ENCODE peak calls at places on chromosomes 2 and 18, in eight cellular contexts. E is PC-3, K is psoas muscle, L is breast epithelium, U is tibial artery, T is GM23338, H is endothelial cell of umbilical vein, F is HCT116. C is an unnamed sample. For H3K4me1, the result is how much of the 10 kb centered on the place peaks cover.

GRCh38 chr2:149743842-149744468 is 156.4 kb upstream of the MMADHC start:
- DNase-seq in E (peak), K (no peak), L (no peak), U (no peak), T (no peak), H (no peak), F (no peak), C (no peak)

GRCh38 chr18:25077933-25078707 is 273.8 kb downstream of the ZNF521 start:
- DNase-seq in E (no peak), K (no peak), L (no peak), U (no peak), T (no peak), H (no peak), F (no peak), C (no peak)

GRCh38 chr2:26884486-26884885 is 36.6 kb downstream of the DPYSL5 start:
- DNase-seq in E (no peak), K (no peak), L (no peak), U (no peak), T (no peak), H (no peak), F (no peak), C (no peak)

GRCh38 chr2:74181739-74182138 is 3.1 kb upstream of the MOB1A start:
- DNase-seq in E (no peak), K (no peak), L (no peak), U (peak), T (no peak), H (no peak), F (no peak), C (no peak)

GRCh38 chr18:3612315-3612714 is 162.3 kb downstream of the TGIF1 start:
- DNase-seq in E (no peak), K (no peak), L (no peak), U (no peak), T (no peak), H (no peak), F (no peak), C (peak)

GRCh38 chr2:169480079-169480465 is 778 bp downstream of the BBS5 start:
- DNase-seq in E (peak), K (no peak), L (no peak), U (no peak), T (no peak), H (no peak), F (no peak), C (no peak)

GRCh38 chr2:54859997-54860701 is 136.7 kb downstream of the EML6 start:
- DNase-seq in E (peak), K (no peak), L (no peak), U (no peak), T (no peak), H (no peak), F (no peak), C (no peak)

GRCh38 chr2:238938460-238939055 is 90.7 kb downstream of the TWIST2 start:
- DNase-seq in E (no peak), K (peak), L (peak), U (peak), T (no peak), H (no peak), F (no peak), C (peak)

GRCh38 chr2:207330912-207331311 is 165.2 kb upstream of the KLF7 start:
- DNase-seq in E (peak), K (no peak), L (no peak), U (peak), T (no peak), H (peak), F (peak), C (no peak)

GRCh38 chr18:45521777-45522176 is 93.5 kb upstream of the SLC14A2 start:
- DNase-seq in E (no peak), K (no peak), L (no peak), U (peak), T (no peak), H (no peak), F (no peak), C (no peak)

GRCh38 chr2:206379321-206379720 is 64.0 kb upstream of the ADAM23 start:
- DNase-seq in E (no peak), K (no peak), L (no peak), U (no peak), T (no peak), H (no peak), F (no peak), C (no peak)

GRCh38 chr2:1651131-1652066 is 92.9 kb downstream of the PXDN start:
- DNase-seq in E (no peak), K (no peak), L (no peak), U (no peak), T (no peak), H (peak), F (no peak), C (no peak)

GRCh38 chr2:68824831-68825230 is 46.4 kb downstream of the BMP10 start:
- DNase-seq in E (peak), K (no peak), L (no peak), U (no peak), T (no peak), H (no peak), F (no peak), C (no peak)

GRCh38 chr2:134446431-134447091 is 192.7 kb downstream of the MGAT5 start:
- DNase-seq in E (peak), K (no peak), L (no peak), U (no peak), T (no peak), H (peak), F (no peak), C (no peak)

GRCh38 chr2:171972329-171972982 is 27.3 kb upstream of the METAP1D start:
- DNase-seq in E (no peak), K (no peak), L (no peak), U (no peak), T (no peak), H (peak), F (no peak), C (no peak)

GRCh38 chr18:24763765-24764548 is 303.5 kb downstream of the HRH4 start:
- DNase-seq in E (peak), K (no peak), L (peak), U (peak), T (no peak), H (no peak), F (no peak), C (no peak)

GRCh38 chr2:32946314-32947075 is at the start of gene LTBP1:
- DNase-seq in E (peak), K (peak), L (peak), U (peak), T (peak), H (peak), F (peak), C (no peak)

GRCh38 chr2:233905945-233906344 is 11.2 kb upstream of the TRPM8 start:
- DNase-seq in E (no peak), K (no peak), L (no peak), U (no peak), T (no peak), H (no peak), F (no peak), C (no peak)

GRCh38 chr2:12321886-12322285 is 394.9 kb upstream of the TRIB2 start:
- DNase-seq in E (no peak), K (no peak), L (no peak), U (no peak), T (no peak), H (no peak), F (no peak), C (no peak)

GRCh38 chr18:48838921-48839818 is 111.6 kb downstream of the SMAD7 start:
- DNase-seq in E (peak), K (peak), L (no peak), U (no peak), T (no peak), H (no peak), F (no peak), C (no peak)

GRCh38 chr2:12320027-12320734 is 396.6 kb upstream of the TRIB2 start:
- DNase-seq in E (no peak), K (no peak), L (no peak), U (peak), T (no peak), H (no peak), F (no peak), C (no peak)

GRCh38 chr2:157792345-157793052 is 83.6 kb downstream of the ACVR1 start:
- DNase-seq in E (peak), K (no peak), L (no peak), U (no peak), T (no peak), H (peak), F (no peak), C (no peak)

GRCh38 chr2:68925298-68925885 is 27.3 kb downstream of the GKN2 start:
- DNase-seq in E (peak), K (no peak), L (peak), U (no peak), T (peak), H (peak), F (peak), C (no peak)

GRCh38 chr2:248724-249123 is 15.1 kb downstream of the SH3YL1 start:
- DNase-seq in E (no peak), K (no peak), L (no peak), U (no peak), T (no peak), H (no peak), F (no peak), C (no peak)

GRCh38 chr2:10404324-10405143 is 43.6 kb downstream of the ODC1 start:
- DNase-seq in E (no peak), K (no peak), L (peak), U (no peak), T (no peak), H (no peak), F (no peak), C (no peak)
- H3K4me1 ChIP-seq in E (half or more), K (half or more), L (under half), U (under half), T (under half), H (half or more), F (half or more), C (half or more)

DNA sequence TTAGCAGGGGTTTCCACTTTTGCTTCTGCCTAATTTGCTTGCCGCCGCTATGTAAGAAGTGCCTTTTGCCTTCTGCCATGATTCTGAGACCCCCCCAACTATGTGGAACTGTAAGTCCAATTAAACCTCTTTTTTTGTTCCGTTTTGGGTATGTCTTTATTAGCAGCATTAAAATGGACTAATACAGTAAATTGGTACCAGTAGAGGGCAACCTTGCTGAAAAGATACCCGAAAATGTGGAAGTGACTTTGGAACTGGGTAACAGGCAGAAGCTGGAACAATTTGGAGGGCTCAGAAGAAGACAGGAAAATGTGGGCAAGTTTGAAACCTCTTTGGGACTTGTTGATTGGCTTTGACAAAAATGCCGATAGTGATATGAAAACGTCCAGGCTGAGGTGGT is 216.1 kb upstream of the FSIP2 start:
- DNase-seq in E (peak), K (no peak), L (no peak), U (no peak), T (peak), H (no peak), F (no peak), C (no peak)
- TF ChIP-seq CTCF in E (peak), K (no peak), L (no peak), U (no peak), T (peak), H (no peak), F (peak), C (no peak)

DNA sequence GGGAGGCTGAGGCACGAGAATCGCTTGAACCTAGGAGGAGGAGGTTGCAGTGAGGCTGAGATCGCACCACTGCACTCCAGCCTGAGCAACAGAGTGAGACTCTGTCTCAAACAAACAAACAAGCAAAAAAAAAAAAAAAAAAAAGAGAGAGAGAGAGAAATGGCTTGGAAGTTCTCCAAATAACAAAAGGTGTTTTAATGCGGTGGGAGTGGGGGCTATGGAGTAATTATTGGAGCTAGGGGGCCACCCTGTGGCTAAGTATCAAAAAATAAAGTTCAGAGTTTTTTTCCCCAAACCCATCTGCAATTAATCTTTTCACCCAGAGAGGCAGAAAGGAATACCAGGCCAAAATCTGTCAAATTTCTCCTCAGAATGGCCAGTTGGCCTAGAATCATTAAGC is 23.0 kb upstream of the CEP68 start:
- DNase-seq in E (peak), K (no peak), L (no peak), U (no peak), T (no peak), H (peak), F (no peak), C (no peak)
- H3K4me1 ChIP-seq in E (under half), K (under half), L (under half), U (under half), T (under half), H (under half), F (under half), C (under half)

GRCh38 chr2:20422679-20423271 is 24.1 kb upstream of the RHOB start:
- DNase-seq in E (no peak), K (no peak), L (no peak), U (no peak), T (peak), H (no peak), F (no peak), C (no peak)
- TF ChIP-seq CTCF in E (peak), K (peak), L (no peak), U (no peak), T (peak), H (no peak), F (peak), C (no peak)

GRCh38 chr2:240989451-240990265 is 8.8 kb upstream of the SNED1 start:
- DNase-seq in E (peak), K (peak), L (no peak), U (peak), T (peak), H (peak), F (peak), C (peak)
- H3K4me1 ChIP-seq in E (under half), K (under half), L (under half), U (under half), T (under half), H (under half), F (under half), C (half or more)

GRCh38 chr2:66498597-66498910 is 63.6 kb downstream of the MEIS1 start:
- DNase-seq in E (no peak), K (no peak), L (no peak), U (no peak), T (peak), H (no peak), F (no peak), C (no peak)

GRCh38 chr2:66496680-66497420 is 61.9 kb downstream of the MEIS1 start:
- DNase-seq in E (no peak), K (no peak), L (no peak), U (no peak), T (no peak), H (no peak), F (no peak), C (no peak)

GRCh38 chr2:66494708-66495107 is 59.8 kb downstream of the MEIS1 start:
- DNase-seq in E (peak), K (peak), L (peak), U (peak), T (no peak), H (no peak), F (no peak), C (no peak)

GRCh38 chr2:66497706-66498596 is 63.0 kb downstream of the MEIS1 start:
- DNase-seq in E (no peak), K (no peak), L (no peak), U (no peak), T (no peak), H (no peak), F (no peak), C (no peak)

GRCh38 chr2:66495788-66496640 is 61.1 kb downstream of the MEIS1 start:
- DNase-seq in E (peak), K (peak), L (peak), U (peak), T (peak), H (peak), F (no peak), C (peak)
- TF ChIP-seq CTCF in E (peak), K (no peak), L (peak), U (peak), T (peak), H (no peak), F (no peak), C (no peak)

GRCh38 chr2:161166538-161167409 is 6.5 kb downstream of the TANK start:
- DNase-seq in E (peak), K (no peak), L (no peak), U (no peak), T (no peak), H (no peak), F (peak), C (no peak)

GRCh38 chr2:161170377-161170776 is 10.1 kb downstream of the TANK start:
- DNase-seq in E (peak), K (no peak), L (no peak), U (no peak), T (no peak), H (no peak), F (no peak), C (no peak)

GRCh38 chr2:161170917-161171594 is 10.8 kb downstream of the TANK start:
- DNase-seq in E (no peak), K (no peak), L (no peak), U (no peak), T (no peak), H (no peak), F (no peak), C (no peak)

GRCh38 chr2:161171595-161171929 is 11.3 kb downstream of the TANK start:
- DNase-seq in E (no peak), K (no peak), L (no peak), U (no peak), T (no peak), H (no peak), F (no peak), C (no peak)

DNA sequence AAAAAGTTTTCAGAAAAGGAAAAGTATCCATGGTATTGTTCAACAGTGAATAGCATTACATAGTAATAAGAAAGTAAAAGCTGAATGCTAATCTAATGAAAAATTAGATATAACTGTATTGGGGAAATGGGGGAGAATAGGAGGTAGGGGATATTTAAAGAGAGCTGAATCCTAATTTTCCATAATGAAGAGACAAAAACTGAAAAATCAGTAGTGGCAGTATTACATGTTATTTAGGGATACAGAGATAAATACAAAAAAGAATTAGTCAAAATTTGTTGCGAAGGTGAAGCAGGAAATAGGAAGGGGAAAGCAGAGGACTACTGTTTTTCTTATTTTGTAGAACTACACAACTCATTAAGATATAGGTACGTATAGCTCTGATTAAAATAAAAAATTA is 9.1 kb downstream of the TANK start:
- DNase-seq in E (no peak), K (no peak), L (no peak), U (no peak), T (no peak), H (no peak), F (no peak), C (no peak)
- H3K4me1 ChIP-seq in E (under half), K (under half), L (under half), U (under half), T (under half), H (under half), F (under half), C (under half)

GRCh38 chr2:187299122-187299906 is 148.7 kb downstream of the CALCRL start:
- DNase-seq in E (peak), K (no peak), L (no peak), U (no peak), T (peak), H (peak), F (no peak), C (no peak)
- TF ChIP-seq CTCF in E (peak), K (peak), L (no peak), U (peak), T (peak), H (peak), F (peak), C (no peak)

DNA sequence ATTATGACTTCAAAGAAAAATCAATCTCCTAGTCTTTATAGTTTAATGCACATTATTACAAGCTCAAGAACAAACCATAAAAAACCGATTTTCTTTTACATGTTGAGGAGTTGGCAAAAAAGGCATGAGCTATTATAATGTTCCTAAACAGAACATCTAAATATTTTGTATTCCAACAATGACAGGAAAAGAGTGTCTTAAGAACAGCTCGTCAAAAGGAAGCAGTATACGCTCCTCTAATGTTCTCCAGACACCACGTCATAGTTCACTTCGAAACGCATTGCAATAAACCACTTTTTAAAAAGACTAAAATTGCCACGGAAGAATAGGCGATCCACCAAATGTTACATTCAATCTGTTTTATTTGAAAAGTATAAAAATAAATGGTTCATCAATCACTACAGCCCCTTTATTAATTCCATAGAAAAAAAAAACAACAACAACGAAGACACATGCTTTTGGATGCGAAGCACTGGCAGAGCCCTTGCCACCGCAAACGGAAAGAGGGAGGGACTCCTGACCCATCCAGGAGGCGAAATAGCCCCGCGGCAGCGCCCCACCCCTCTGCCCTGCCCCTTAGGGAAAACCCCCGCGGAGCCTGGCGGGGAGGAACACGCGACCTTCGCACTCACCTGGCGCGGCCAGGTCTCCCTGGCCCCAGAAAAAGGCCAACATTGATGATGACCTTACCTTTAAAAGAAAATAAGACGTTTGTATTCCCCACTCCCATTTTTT is 45.8 kb downstream of the MBP start:
- DNase-seq in E (no peak), K (no peak), L (no peak), U (no peak), T (peak), H (peak), F (no peak), C (no peak)
- H3K4me1 ChIP-seq in E (under half), K (half or more), L (under half), U (under half), T (under half), H (under half), F (under half), C (half or more)

C was measured in suprapubic skin.